ENCODE peak calls at places on chromosome 13, in eight cellular contexts. Y, N, P, Z, D, I, T and M are unnamed samples.

GRCh38 chr13:20353973-20354372 is 121.9 kb upstream of the GJB6 start:
- DNase-seq in Y (no peak), N (peak), P (no peak), Z (no peak), D (no peak), I (peak), T (peak), M (no peak)

GRCh38 chr13:101115762-101116161 is 300.5 kb downstream of the NALCN start:
- DNase-seq in Y (no peak), N (peak), P (peak), Z (no peak), D (no peak), I (no peak), T (peak), M (no peak)

GRCh38 chr13:50129065-50129922 is 114.0 kb downstream of the KCNRG start:
- DNase-seq in Y (no peak), N (no peak), P (no peak), Z (peak), D (no peak), I (no peak), T (no peak), M (no peak)

GRCh38 chr13:99385940-99386339 is 78.7 kb upstream of the GPR183 start:
- DNase-seq in Y (no peak), N (no peak), P (no peak), Z (no peak), D (no peak), I (no peak), T (no peak), M (no peak)

GRCh38 chr13:40662866-40663265 is 3.6 kb downstream of the FOXO1 start:
- DNase-seq in Y (no peak), N (no peak), P (no peak), Z (peak), D (no peak), I (no peak), T (no peak), M (no peak)

GRCh38 chr13:94182185-94182761 is 297.2 kb downstream of the DCT start:
- DNase-seq in Y (no peak), N (no peak), P (no peak), Z (no peak), D (no peak), I (no peak), T (no peak), M (no peak)

GRCh38 chr13:113526466-113527220 is 36.1 kb upstream of the DCUN1D2 start:
- DNase-seq in Y (no peak), N (no peak), P (no peak), Z (no peak), D (no peak), I (no peak), T (no peak), M (no peak)

GRCh38 chr13:50292082-50292481 is 276.8 kb downstream of the KCNRG start:
- DNase-seq in Y (no peak), N (no peak), P (no peak), Z (no peak), D (no peak), I (no peak), T (no peak), M (no peak)

GRCh38 chr13:27172495-27172842 is 858 bp upstream of the USP12 start:
- DNase-seq in Y (no peak), N (peak), P (no peak), Z (no peak), D (no peak), I (no peak), T (no peak), M (no peak)

GRCh38 chr13:39998166-39998565 is 342.7 kb downstream of the COG6 start:
- DNase-seq in Y (no peak), N (no peak), P (no peak), Z (no peak), D (no peak), I (no peak), T (no peak), M (no peak)

GRCh38 chr13:59745395-59745788 is 418.3 kb downstream of the DIAPH3 start:
- DNase-seq in Y (no peak), N (peak), P (no peak), Z (no peak), D (no peak), I (peak), T (peak), M (no peak)

GRCh38 chr13:59744747-59745394 is 418.9 kb downstream of the DIAPH3 start:
- DNase-seq in Y (no peak), N (no peak), P (no peak), Z (no peak), D (no peak), I (no peak), T (no peak), M (no peak)

GRCh38 chr13:59750860-59751259 is 412.9 kb downstream of the DIAPH3 start:
- DNase-seq in Y (no peak), N (peak), P (peak), Z (peak), D (peak), I (peak), T (peak), M (no peak)

GRCh38 chr13:59746291-59746962 is 417.3 kb downstream of the DIAPH3 start:
- DNase-seq in Y (no peak), N (peak), P (no peak), Z (no peak), D (no peak), I (peak), T (peak), M (no peak)

DNA sequence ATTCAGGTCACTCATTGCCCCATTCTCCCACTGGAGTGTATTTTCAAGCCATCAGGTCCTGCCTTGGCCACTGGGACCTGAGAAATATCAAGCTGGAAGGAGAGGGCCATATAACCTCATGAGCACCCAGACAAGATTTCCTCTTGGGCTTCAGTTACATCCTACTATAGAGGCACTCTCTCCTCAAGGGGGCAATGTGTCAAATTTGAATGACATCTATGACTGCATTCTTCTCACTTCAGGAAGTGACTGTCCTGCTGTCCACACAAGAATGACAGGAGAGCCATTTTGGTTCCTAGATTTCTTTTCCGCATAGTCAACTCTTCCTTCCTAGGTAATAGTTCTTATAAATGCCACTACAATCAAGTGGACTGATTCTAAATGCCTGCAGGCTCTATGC is 416.2 kb downstream of the DIAPH3 start:
- DNase-seq in Y (no peak), N (no peak), P (peak), Z (no peak), D (no peak), I (no peak), T (no peak), M (no peak)
- TF ChIP-seq CTCF in Y (no peak), N (no peak), P (peak), Z (no peak), D (no peak), I (no peak), T (no peak), M (no peak)

DNA sequence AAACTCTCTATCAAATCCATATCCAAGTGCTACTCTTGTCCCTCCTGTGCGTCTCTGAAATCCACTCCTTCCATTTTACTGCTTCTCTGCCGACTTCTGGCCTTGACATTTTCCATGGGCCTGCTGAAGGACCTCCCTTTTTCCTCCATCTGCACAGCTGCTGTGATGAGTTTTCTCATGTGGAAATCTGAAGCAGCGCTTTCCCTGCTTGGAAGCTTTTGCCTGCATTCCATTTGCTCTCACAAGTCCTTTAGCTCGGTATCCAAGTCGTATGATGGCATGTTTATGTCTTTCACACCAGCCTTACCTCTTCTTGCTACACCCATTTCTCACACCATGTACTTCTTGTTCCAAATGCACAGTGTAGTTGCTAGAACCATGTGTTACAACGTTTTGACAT is 328.2 kb downstream of the GPC5 start:
- DNase-seq in Y (no peak), N (no peak), P (no peak), Z (peak), D (no peak), I (no peak), T (no peak), M (no peak)
- TF ChIP-seq CTCF in Y (no peak), N (no peak), P (no peak), Z (no peak), D (no peak), I (no peak), T (no peak), M (no peak)

DNA sequence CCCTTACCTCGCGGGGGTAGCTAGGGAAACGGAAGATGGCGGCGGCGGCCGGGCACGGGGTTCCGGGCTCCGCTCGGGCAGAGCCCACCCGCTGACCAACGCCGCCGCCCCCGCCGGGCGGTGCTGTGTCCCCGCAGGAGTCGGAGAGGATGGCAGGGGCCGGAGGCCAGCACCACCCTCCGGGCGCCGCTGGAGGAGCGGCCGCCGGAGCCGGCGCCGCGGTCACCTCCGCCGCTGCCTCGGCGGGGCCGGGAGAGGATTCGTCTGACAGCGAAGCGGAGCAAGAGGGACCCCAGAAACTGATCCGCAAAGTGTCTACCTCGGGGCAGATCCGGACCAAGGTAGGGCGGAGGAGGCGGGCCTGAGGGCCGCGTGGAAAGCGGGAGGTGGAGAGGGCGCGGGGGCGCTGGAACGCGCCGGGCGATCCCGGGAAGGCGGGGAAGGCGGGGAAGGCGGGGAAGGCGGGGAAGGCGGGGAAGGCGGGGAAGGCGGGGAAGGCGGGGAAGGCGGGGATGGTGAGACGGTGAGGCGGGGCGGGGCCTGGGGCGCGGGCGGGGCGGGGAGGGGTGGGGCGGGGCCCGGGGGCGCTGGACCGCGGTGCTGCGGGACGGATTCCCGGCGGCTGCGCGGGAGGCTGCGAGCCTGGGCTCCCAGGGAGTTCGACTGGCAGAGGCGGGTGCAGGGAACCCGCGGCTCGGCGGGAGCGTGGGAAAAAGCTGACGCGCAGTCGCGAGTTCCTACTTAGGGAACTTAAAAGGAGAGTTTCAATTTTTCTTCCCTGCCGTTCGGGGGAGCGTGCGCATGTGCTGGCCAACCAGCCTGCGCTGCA is at the start of gene DGKH:
- DNase-seq in Y (peak), N (peak), P (peak), Z (peak), D (peak), I (peak), T (peak), M (peak)
- TF ChIP-seq CTCF in Y (peak), N (no peak), P (no peak), Z (peak), D (no peak), I (no peak), T (no peak), M (no peak)

GRCh38 chr13:23570099-23570926 is at the start of gene TNFRSF19:
- DNase-seq in Y (no peak), N (peak), P (peak), Z (peak), D (no peak), I (peak), T (peak), M (no peak)

GRCh38 chr13:23574421-23574820 is 4.2 kb downstream of the TNFRSF19 start:
- DNase-seq in Y (no peak), N (no peak), P (no peak), Z (no peak), D (no peak), I (no peak), T (no peak), M (no peak)

GRCh38 chr13:23567792-23568480 is 2.3 kb upstream of the TNFRSF19 start:
- DNase-seq in Y (no peak), N (no peak), P (no peak), Z (peak), D (no peak), I (no peak), T (no peak), M (no peak)

GRCh38 chr13:23572836-23573235 is 2.6 kb downstream of the TNFRSF19 start:
- DNase-seq in Y (no peak), N (no peak), P (no peak), Z (no peak), D (no peak), I (no peak), T (no peak), M (no peak)

DNA sequence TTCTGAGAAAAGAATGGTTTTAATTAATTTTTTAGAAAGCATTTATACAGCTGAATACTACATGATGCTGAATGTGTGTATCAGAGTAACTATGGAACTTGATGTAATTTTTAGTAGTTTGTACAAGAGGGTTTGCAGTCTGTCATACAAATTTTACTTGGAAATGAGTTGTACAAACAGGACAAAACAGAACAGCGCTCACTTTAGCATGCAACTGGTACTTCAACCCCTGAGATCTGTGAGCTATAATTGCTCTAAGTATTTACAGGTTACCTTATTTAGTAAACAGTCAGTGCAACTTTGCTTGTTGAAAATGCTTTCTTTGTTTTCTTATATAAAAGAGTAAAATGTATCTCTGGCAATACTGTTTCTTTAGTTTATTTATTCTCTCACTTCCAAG is 719 bp downstream of the TNFRSF19 start:
- DNase-seq in Y (no peak), N (peak), P (no peak), Z (no peak), D (no peak), I (peak), T (no peak), M (no peak)
- TF ChIP-seq CTCF in Y (no peak), N (peak), P (no peak), Z (peak), D (no peak), I (peak), T (no peak), M (no peak)

DNA sequence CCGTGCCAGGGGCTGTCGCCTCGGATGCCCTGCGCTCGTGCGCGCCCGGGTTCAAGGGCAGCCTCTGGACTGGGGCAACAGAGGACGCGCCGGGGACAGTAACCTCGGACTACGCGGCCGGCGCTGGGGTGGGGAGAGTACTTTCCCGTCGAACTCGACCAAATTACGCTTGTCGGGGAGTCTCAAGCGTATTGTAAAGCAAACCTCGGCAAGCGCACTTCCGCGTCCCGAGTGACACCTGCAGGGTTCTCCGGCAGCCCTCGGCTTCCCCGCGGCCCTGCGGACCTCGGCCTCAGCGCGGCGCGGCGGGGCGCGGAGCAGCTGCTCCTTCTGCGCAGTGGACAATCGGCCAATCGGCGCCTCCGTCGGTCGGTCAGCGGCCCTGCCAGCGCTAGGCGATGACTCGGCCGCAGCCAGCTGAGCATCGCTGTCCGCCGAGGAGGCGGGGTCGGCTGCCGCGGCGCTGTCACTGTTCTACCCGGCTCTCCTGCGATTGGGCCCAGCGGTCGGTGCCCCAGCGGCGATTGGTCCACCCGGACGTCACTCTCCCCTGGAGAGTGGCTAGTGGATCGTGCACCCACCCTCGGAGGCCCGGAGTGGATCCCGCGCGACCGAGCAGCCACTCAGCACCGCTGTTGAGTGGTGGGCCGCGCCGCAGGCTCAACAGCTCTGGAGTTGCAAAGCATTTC is at the start of gene SLC46A3:
- DNase-seq in Y (peak), N (peak), P (peak), Z (peak), D (peak), I (peak), T (peak), M (peak)
- TF ChIP-seq CTCF in Y (peak), N (no peak), P (no peak), Z (no peak), D (no peak), I (no peak), T (no peak), M (no peak)

GRCh38 chr13:30810261-30810701 is 74.9 kb downstream of the ALOX5AP start:
- DNase-seq in Y (no peak), N (no peak), P (no peak), Z (no peak), D (no peak), I (no peak), T (peak), M (no peak)

GRCh38 chr13:30809787-30810186 is 74.4 kb downstream of the ALOX5AP start:
- DNase-seq in Y (no peak), N (no peak), P (no peak), Z (no peak), D (no peak), I (no peak), T (no peak), M (no peak)

GRCh38 chr13:30807392-30807791 is 72.0 kb downstream of the ALOX5AP start:
- DNase-seq in Y (no peak), N (no peak), P (no peak), Z (no peak), D (no peak), I (no peak), T (no peak), M (no peak)

GRCh38 chr13:30806784-30807183 is 71.4 kb downstream of the ALOX5AP start:
- DNase-seq in Y (no peak), N (peak), P (no peak), Z (peak), D (no peak), I (peak), T (peak), M (no peak)

DNA sequence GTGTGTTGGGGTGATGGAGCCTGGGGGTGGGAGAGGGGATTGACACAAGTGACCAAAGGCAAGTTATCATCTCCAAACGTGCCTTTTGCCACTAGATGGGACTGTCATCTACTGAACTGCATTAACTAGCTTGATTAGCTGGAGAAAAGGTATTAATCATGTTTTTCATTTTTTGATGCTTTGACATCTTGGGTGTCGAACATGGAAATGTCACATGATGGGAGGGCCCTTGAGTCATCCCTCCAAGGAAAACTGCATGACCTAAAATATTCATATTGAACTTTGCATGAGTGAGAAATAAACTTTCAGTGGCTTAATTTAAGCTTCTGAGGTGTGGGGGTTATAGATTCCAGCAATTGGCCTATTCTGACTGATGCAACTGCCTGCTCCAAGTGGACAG is 73.3 kb downstream of the ALOX5AP start:
- DNase-seq in Y (no peak), N (no peak), P (no peak), Z (no peak), D (no peak), I (no peak), T (no peak), M (no peak)
- TF ChIP-seq CTCF in Y (no peak), N (no peak), P (no peak), Z (no peak), D (no peak), I (no peak), T (no peak), M (no peak)

DNA sequence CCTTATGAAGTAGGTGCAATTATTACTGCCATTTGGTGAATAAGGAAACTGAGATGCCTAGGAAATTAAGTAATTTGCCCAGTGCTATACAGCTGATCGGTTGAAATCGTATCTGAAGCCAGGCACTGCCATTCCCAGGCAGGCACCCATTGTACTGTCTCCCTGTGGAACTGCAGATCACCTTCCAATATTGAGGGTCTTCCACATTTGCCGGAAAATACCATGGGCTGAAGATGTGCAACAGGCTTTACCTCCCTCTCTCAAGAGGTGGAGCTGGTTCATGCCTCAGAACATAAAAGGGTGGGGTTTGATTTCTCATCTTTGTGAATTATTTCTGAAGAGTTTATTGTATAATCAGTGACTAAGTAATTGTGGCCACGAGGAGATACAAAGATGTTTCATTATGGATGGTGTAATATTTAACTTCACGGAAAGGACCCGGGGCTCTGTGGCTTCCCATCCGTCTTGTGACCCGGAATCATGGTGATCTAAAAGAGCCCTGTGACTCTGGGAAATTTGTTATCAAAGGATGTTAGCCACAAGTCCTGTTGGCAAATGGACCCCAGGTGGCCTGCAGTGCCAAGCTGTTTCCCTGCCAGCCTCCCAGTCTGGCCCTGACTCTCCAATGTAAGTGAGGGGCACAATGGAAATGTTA is 230.4 kb downstream of the LACC1 start:
- DNase-seq in Y (no peak), N (no peak), P (no peak), Z (no peak), D (no peak), I (no peak), T (peak), M (no peak)
- TF ChIP-seq CTCF in Y (no peak), N (no peak), P (no peak), Z (no peak), D (no peak), I (no peak), T (no peak), M (no peak)

GRCh38 chr13:109275848-109276247 is 510.5 kb downstream of the IRS2 start:
- DNase-seq in Y (no peak), N (no peak), P (peak), Z (peak), D (peak), I (no peak), T (peak), M (no peak)
- TF ChIP-seq CTCF in Y (no peak), N (peak), P (peak), Z (no peak), D (no peak), I (peak), T (peak), M (no peak)

GRCh38 chr13:31236211-31236786 is 36.5 kb downstream of the B3GLCT start:
- DNase-seq in Y (no peak), N (peak), P (peak), Z (peak), D (no peak), I (peak), T (peak), M (no peak)

GRCh38 chr13:31234729-31235128 is 35.0 kb downstream of the B3GLCT start:
- DNase-seq in Y (no peak), N (peak), P (peak), Z (no peak), D (no peak), I (no peak), T (no peak), M (no peak)
- TF ChIP-seq CTCF in Y (no peak), N (peak), P (peak), Z (peak), D (no peak), I (peak), T (peak), M (no peak)